ENCODE peak calls at places on chromosomes 2 and 18, in five cellular contexts. One of them, this sample, is unnamed.

GRCh38 chr2:71530246-71530986 is 77.1 kb downstream of the DYSF start:
- DNase-seq in tibial artery: no peak
- DNase-seq in EL: peak; percentile 47
- DNase-seq in CD4-positive, alpha-beta T cell: no peak
- DNase-seq in fibroblast of gingiva: no peak
- DNase-seq in this sample: peak; percentile 22

GRCh38 chr2:121303531-121304263 is 18.7 kb upstream of the TFCP2L1 start:
- DNase-seq in CD4-positive, alpha-beta T cell: no peak
- DNase-seq in fibroblast of gingiva: no peak
- DNase-seq in tibial artery: no peak
- DNase-seq in EL: no peak
- DNase-seq in this sample: no peak

GRCh38 chr2:88074854-88075292 is 7.2 kb downstream of the SMYD1 start:
- DNase-seq in tibial artery: no peak
- DNase-seq in CD4-positive, alpha-beta T cell: no peak
- DNase-seq in EL: peak; percentile 84
- DNase-seq in fibroblast of gingiva: peak; percentile 84
- DNase-seq in this sample: no peak

GRCh38 chr18:9516437-9517064 is 41.2 kb downstream of the RALBP1 start:
- DNase-seq in EL: peak; percentile 46
- DNase-seq in fibroblast of gingiva: peak; percentile 42
- DNase-seq in tibial artery: no peak
- DNase-seq in CD4-positive, alpha-beta T cell: no peak
- DNase-seq in this sample: no peak

GRCh38 chr2:46300406-46300832 is 3.2 kb downstream of the EPAS1 start:
- DNase-seq in tibial artery: no peak
- DNase-seq in fibroblast of gingiva: no peak
- DNase-seq in EL: no peak
- DNase-seq in CD4-positive, alpha-beta T cell: no peak
- DNase-seq in this sample: no peak

GRCh38 chr2:210445116-210445707 is 31.3 kb downstream of the LANCL1 start:
- DNase-seq in fibroblast of gingiva: peak; percentile 5
- DNase-seq in tibial artery: no peak
- DNase-seq in CD4-positive, alpha-beta T cell: no peak
- DNase-seq in EL: peak; percentile 15
- DNase-seq in this sample: no peak

GRCh38 chr2:25165992-25166618 is 2.3 kb downstream of the POMC start:
- DNase-seq in tibial artery: no peak
- DNase-seq in fibroblast of gingiva: no peak
- DNase-seq in CD4-positive, alpha-beta T cell: peak; percentile 33
- DNase-seq in EL: no peak
- DNase-seq in this sample: no peak

GRCh38 chr2:107932986-107933385 is 53.3 kb upstream of the SLC5A7 start:
- DNase-seq in fibroblast of gingiva: no peak
- DNase-seq in tibial artery: no peak
- DNase-seq in EL: no peak
- DNase-seq in CD4-positive, alpha-beta T cell: no peak
- DNase-seq in this sample: no peak

This sample was measured in CD14-positive monocyte.